ENCODE peak calls at places on chromosome 1, in nine cellular contexts. One of them, this sample, is unnamed.

GRCh38 chr1:48864913-48865312 is 88.2 kb upstream of the BEND5 start:
- DNase-seq in HuH-7.5: no peak
- DNase-seq in GDM1: no peak
- DNase-seq in PC-9: no peak
- DNase-seq in Caki2: no peak
- DNase-seq in RPMI8226: no peak
- DNase-seq in stimulated activated CD4-positive, alpha-beta T cell treated with anti-CD3 and anti-CD28 coated beads, Interleukin-2, amount 100 ng/mL, for 48 hours: no peak
- DNase-seq in NCI-H774: no peak
- DNase-seq in activated T-helper 1 cell treated with anti-CD3 and anti-CD28 coated beads, Interleukin-12 subunit alpha, Interleukin-12 subunit beta, Interleukin-2, Interleukin-4 antibody, amounts not matched to agents 30 ng/mL and 10 ng/mL and 1 ng/mL, durations not matched to agents 14 hours and 24 hours and 36 hours: no peak
- DNase-seq in this sample: no peak

GRCh38 chr1:32241011-32241763 is 5.8 kb upstream of the FAM167B start:
- DNase-seq in HuH-7.5: peak
- DNase-seq in GDM1: no peak
- DNase-seq in PC-9: peak
- DNase-seq in Caki2: no peak
- DNase-seq in RPMI8226: peak
- DNase-seq in stimulated activated CD4-positive, alpha-beta T cell treated with anti-CD3 and anti-CD28 coated beads, Interleukin-2, amount 100 ng/mL, for 48 hours: no peak
- DNase-seq in NCI-H774: peak
- DNase-seq in activated T-helper 1 cell treated with anti-CD3 and anti-CD28 coated beads, Interleukin-12 subunit alpha, Interleukin-12 subunit beta, Interleukin-2, Interleukin-4 antibody, amounts not matched to agents 30 ng/mL and 10 ng/mL and 1 ng/mL, durations not matched to agents 14 hours and 24 hours and 36 hours: no peak
- DNase-seq in this sample: peak

GRCh38 chr1:93689521-93690223 is 8.0 kb upstream of the BCAR3 start:
- DNase-seq in HuH-7.5: no peak
- DNase-seq in GDM1: no peak
- DNase-seq in PC-9: no peak
- DNase-seq in Caki2: no peak
- DNase-seq in RPMI8226: no peak
- DNase-seq in stimulated activated CD4-positive, alpha-beta T cell treated with anti-CD3 and anti-CD28 coated beads, Interleukin-2, amount 100 ng/mL, for 48 hours: no peak
- DNase-seq in NCI-H774: no peak
- DNase-seq in activated T-helper 1 cell treated with anti-CD3 and anti-CD28 coated beads, Interleukin-12 subunit alpha, Interleukin-12 subunit beta, Interleukin-2, Interleukin-4 antibody, amounts not matched to agents 30 ng/mL and 10 ng/mL and 1 ng/mL, durations not matched to agents 14 hours and 24 hours and 36 hours: no peak
- DNase-seq in this sample: no peak

GRCh38 chr1:61692155-61692783 is 32.7 kb downstream of the TM2D1 start:
- DNase-seq in HuH-7.5: no peak
- DNase-seq in GDM1: no peak
- DNase-seq in PC-9: no peak
- DNase-seq in Caki2: peak
- DNase-seq in RPMI8226: no peak
- DNase-seq in stimulated activated CD4-positive, alpha-beta T cell treated with anti-CD3 and anti-CD28 coated beads, Interleukin-2, amount 100 ng/mL, for 48 hours: no peak
- DNase-seq in NCI-H774: no peak
- DNase-seq in activated T-helper 1 cell treated with anti-CD3 and anti-CD28 coated beads, Interleukin-12 subunit alpha, Interleukin-12 subunit beta, Interleukin-2, Interleukin-4 antibody, amounts not matched to agents 30 ng/mL and 10 ng/mL and 1 ng/mL, durations not matched to agents 14 hours and 24 hours and 36 hours: no peak
- DNase-seq in this sample: no peak

GRCh38 chr1:29504266-29504665 is 267.9 kb downstream of the PTPRU start:
- DNase-seq in HuH-7.5: no peak
- DNase-seq in GDM1: no peak
- DNase-seq in PC-9: no peak
- DNase-seq in Caki2: no peak
- DNase-seq in RPMI8226: no peak
- DNase-seq in stimulated activated CD4-positive, alpha-beta T cell treated with anti-CD3 and anti-CD28 coated beads, Interleukin-2, amount 100 ng/mL, for 48 hours: no peak
- DNase-seq in NCI-H774: no peak
- DNase-seq in activated T-helper 1 cell treated with anti-CD3 and anti-CD28 coated beads, Interleukin-12 subunit alpha, Interleukin-12 subunit beta, Interleukin-2, Interleukin-4 antibody, amounts not matched to agents 30 ng/mL and 10 ng/mL and 1 ng/mL, durations not matched to agents 14 hours and 24 hours and 36 hours: no peak
- DNase-seq in this sample: no peak

GRCh38 chr1:223765036-223765718 is 52.8 kb downstream of the CAPN2 start:
- DNase-seq in HuH-7.5: no peak
- DNase-seq in GDM1: no peak
- DNase-seq in PC-9: no peak
- DNase-seq in Caki2: peak
- DNase-seq in RPMI8226: no peak
- DNase-seq in stimulated activated CD4-positive, alpha-beta T cell treated with anti-CD3 and anti-CD28 coated beads, Interleukin-2, amount 100 ng/mL, for 48 hours: no peak
- DNase-seq in NCI-H774: peak
- DNase-seq in activated T-helper 1 cell treated with anti-CD3 and anti-CD28 coated beads, Interleukin-12 subunit alpha, Interleukin-12 subunit beta, Interleukin-2, Interleukin-4 antibody, amounts not matched to agents 30 ng/mL and 10 ng/mL and 1 ng/mL, durations not matched to agents 14 hours and 24 hours and 36 hours: no peak
- DNase-seq in this sample: no peak

GRCh38 chr1:246001821-246002220 is 505.3 kb downstream of the SMYD3 start:
- DNase-seq in HuH-7.5: no peak
- DNase-seq in GDM1: no peak
- DNase-seq in PC-9: no peak
- DNase-seq in Caki2: no peak
- DNase-seq in RPMI8226: no peak
- DNase-seq in stimulated activated CD4-positive, alpha-beta T cell treated with anti-CD3 and anti-CD28 coated beads, Interleukin-2, amount 100 ng/mL, for 48 hours: no peak
- DNase-seq in NCI-H774: no peak
- DNase-seq in activated T-helper 1 cell treated with anti-CD3 and anti-CD28 coated beads, Interleukin-12 subunit alpha, Interleukin-12 subunit beta, Interleukin-2, Interleukin-4 antibody, amounts not matched to agents 30 ng/mL and 10 ng/mL and 1 ng/mL, durations not matched to agents 14 hours and 24 hours and 36 hours: no peak
- DNase-seq in this sample: no peak

GRCh38 chr1:235998812-235999211 is 66.1 kb downstream of the NID1 start:
- DNase-seq in HuH-7.5: no peak
- DNase-seq in GDM1: no peak
- DNase-seq in PC-9: no peak
- DNase-seq in Caki2: no peak
- DNase-seq in RPMI8226: peak
- DNase-seq in stimulated activated CD4-positive, alpha-beta T cell treated with anti-CD3 and anti-CD28 coated beads, Interleukin-2, amount 100 ng/mL, for 48 hours: peak
- DNase-seq in NCI-H774: no peak
- DNase-seq in activated T-helper 1 cell treated with anti-CD3 and anti-CD28 coated beads, Interleukin-12 subunit alpha, Interleukin-12 subunit beta, Interleukin-2, Interleukin-4 antibody, amounts not matched to agents 30 ng/mL and 10 ng/mL and 1 ng/mL, durations not matched to agents 14 hours and 24 hours and 36 hours: peak
- DNase-seq in this sample: peak

GRCh38 chr1:77412794-77413530 is 131.1 kb downstream of the AK5 start:
- DNase-seq in HuH-7.5: no peak
- DNase-seq in GDM1: peak
- DNase-seq in PC-9: no peak
- DNase-seq in Caki2: no peak
- DNase-seq in RPMI8226: no peak
- DNase-seq in stimulated activated CD4-positive, alpha-beta T cell treated with anti-CD3 and anti-CD28 coated beads, Interleukin-2, amount 100 ng/mL, for 48 hours: no peak
- DNase-seq in NCI-H774: no peak
- DNase-seq in activated T-helper 1 cell treated with anti-CD3 and anti-CD28 coated beads, Interleukin-12 subunit alpha, Interleukin-12 subunit beta, Interleukin-2, Interleukin-4 antibody, amounts not matched to agents 30 ng/mL and 10 ng/mL and 1 ng/mL, durations not matched to agents 14 hours and 24 hours and 36 hours: no peak
- DNase-seq in this sample: peak

GRCh38 chr1:153679337-153680119 is 1.0 kb downstream of the NPR1 start:
- DNase-seq in HuH-7.5: no peak
- DNase-seq in GDM1: no peak
- DNase-seq in PC-9: no peak
- DNase-seq in Caki2: no peak
- DNase-seq in RPMI8226: peak
- DNase-seq in stimulated activated CD4-positive, alpha-beta T cell treated with anti-CD3 and anti-CD28 coated beads, Interleukin-2, amount 100 ng/mL, for 48 hours: no peak
- DNase-seq in NCI-H774: no peak
- DNase-seq in activated T-helper 1 cell treated with anti-CD3 and anti-CD28 coated beads, Interleukin-12 subunit alpha, Interleukin-12 subunit beta, Interleukin-2, Interleukin-4 antibody, amounts not matched to agents 30 ng/mL and 10 ng/mL and 1 ng/mL, durations not matched to agents 14 hours and 24 hours and 36 hours: no peak
- DNase-seq in this sample: no peak

GRCh38 chr1:204607910-204608309 is 77.6 kb downstream of the LRRN2 start:
- DNase-seq in HuH-7.5: no peak
- DNase-seq in GDM1: no peak
- DNase-seq in PC-9: no peak
- DNase-seq in Caki2: no peak
- DNase-seq in RPMI8226: no peak
- DNase-seq in stimulated activated CD4-positive, alpha-beta T cell treated with anti-CD3 and anti-CD28 coated beads, Interleukin-2, amount 100 ng/mL, for 48 hours: no peak
- DNase-seq in NCI-H774: no peak
- DNase-seq in activated T-helper 1 cell treated with anti-CD3 and anti-CD28 coated beads, Interleukin-12 subunit alpha, Interleukin-12 subunit beta, Interleukin-2, Interleukin-4 antibody, amounts not matched to agents 30 ng/mL and 10 ng/mL and 1 ng/mL, durations not matched to agents 14 hours and 24 hours and 36 hours: no peak
- DNase-seq in this sample: no peak

GRCh38 chr1:193569096-193569495 is 382.7 kb upstream of the B3GALT2 start:
- DNase-seq in HuH-7.5: no peak
- DNase-seq in GDM1: no peak
- DNase-seq in PC-9: no peak
- DNase-seq in Caki2: no peak
- DNase-seq in RPMI8226: no peak
- DNase-seq in stimulated activated CD4-positive, alpha-beta T cell treated with anti-CD3 and anti-CD28 coated beads, Interleukin-2, amount 100 ng/mL, for 48 hours: no peak
- DNase-seq in NCI-H774: no peak
- DNase-seq in activated T-helper 1 cell treated with anti-CD3 and anti-CD28 coated beads, Interleukin-12 subunit alpha, Interleukin-12 subunit beta, Interleukin-2, Interleukin-4 antibody, amounts not matched to agents 30 ng/mL and 10 ng/mL and 1 ng/mL, durations not matched to agents 14 hours and 24 hours and 36 hours: no peak
- DNase-seq in this sample: no peak

GRCh38 chr1:161313554-161314200 is 504 bp upstream of the SDHC start:
- DNase-seq in HuH-7.5: no peak
- DNase-seq in GDM1: no peak
- DNase-seq in PC-9: no peak
- DNase-seq in Caki2: no peak
- DNase-seq in RPMI8226: no peak
- DNase-seq in stimulated activated CD4-positive, alpha-beta T cell treated with anti-CD3 and anti-CD28 coated beads, Interleukin-2, amount 100 ng/mL, for 48 hours: no peak
- DNase-seq in NCI-H774: no peak
- DNase-seq in activated T-helper 1 cell treated with anti-CD3 and anti-CD28 coated beads, Interleukin-12 subunit alpha, Interleukin-12 subunit beta, Interleukin-2, Interleukin-4 antibody, amounts not matched to agents 30 ng/mL and 10 ng/mL and 1 ng/mL, durations not matched to agents 14 hours and 24 hours and 36 hours: no peak
- DNase-seq in this sample: no peak

GRCh38 chr1:243991650-243992049 is 59.4 kb upstream of the ZBTB18 start:
- DNase-seq in HuH-7.5: no peak
- DNase-seq in GDM1: no peak
- DNase-seq in PC-9: no peak
- DNase-seq in Caki2: no peak
- DNase-seq in RPMI8226: no peak
- DNase-seq in stimulated activated CD4-positive, alpha-beta T cell treated with anti-CD3 and anti-CD28 coated beads, Interleukin-2, amount 100 ng/mL, for 48 hours: no peak
- DNase-seq in NCI-H774: no peak
- DNase-seq in activated T-helper 1 cell treated with anti-CD3 and anti-CD28 coated beads, Interleukin-12 subunit alpha, Interleukin-12 subunit beta, Interleukin-2, Interleukin-4 antibody, amounts not matched to agents 30 ng/mL and 10 ng/mL and 1 ng/mL, durations not matched to agents 14 hours and 24 hours and 36 hours: no peak
- DNase-seq in this sample: no peak

GRCh38 chr1:240385551-240385950 is 226.4 kb downstream of the GREM2 start:
- DNase-seq in HuH-7.5: no peak
- DNase-seq in GDM1: no peak
- DNase-seq in PC-9: no peak
- DNase-seq in Caki2: no peak
- DNase-seq in RPMI8226: no peak
- DNase-seq in stimulated activated CD4-positive, alpha-beta T cell treated with anti-CD3 and anti-CD28 coated beads, Interleukin-2, amount 100 ng/mL, for 48 hours: no peak
- DNase-seq in NCI-H774: no peak
- DNase-seq in activated T-helper 1 cell treated with anti-CD3 and anti-CD28 coated beads, Interleukin-12 subunit alpha, Interleukin-12 subunit beta, Interleukin-2, Interleukin-4 antibody, amounts not matched to agents 30 ng/mL and 10 ng/mL and 1 ng/mL, durations not matched to agents 14 hours and 24 hours and 36 hours: no peak
- DNase-seq in this sample: no peak

GRCh38 chr1:162722036-162722435 is 68.5 kb upstream of the HSD17B7 start:
- DNase-seq in HuH-7.5: no peak
- DNase-seq in GDM1: no peak
- DNase-seq in PC-9: no peak
- DNase-seq in Caki2: no peak
- DNase-seq in RPMI8226: no peak
- DNase-seq in stimulated activated CD4-positive, alpha-beta T cell treated with anti-CD3 and anti-CD28 coated beads, Interleukin-2, amount 100 ng/mL, for 48 hours: no peak
- DNase-seq in NCI-H774: no peak
- DNase-seq in activated T-helper 1 cell treated with anti-CD3 and anti-CD28 coated beads, Interleukin-12 subunit alpha, Interleukin-12 subunit beta, Interleukin-2, Interleukin-4 antibody, amounts not matched to agents 30 ng/mL and 10 ng/mL and 1 ng/mL, durations not matched to agents 14 hours and 24 hours and 36 hours: no peak
- DNase-seq in this sample: no peak

GRCh38 chr1:48644950-48645605 is 131.6 kb downstream of the BEND5 start:
- DNase-seq in HuH-7.5: no peak
- DNase-seq in GDM1: no peak
- DNase-seq in PC-9: no peak
- DNase-seq in Caki2: no peak
- DNase-seq in RPMI8226: no peak
- DNase-seq in stimulated activated CD4-positive, alpha-beta T cell treated with anti-CD3 and anti-CD28 coated beads, Interleukin-2, amount 100 ng/mL, for 48 hours: no peak
- DNase-seq in NCI-H774: peak
- DNase-seq in activated T-helper 1 cell treated with anti-CD3 and anti-CD28 coated beads, Interleukin-12 subunit alpha, Interleukin-12 subunit beta, Interleukin-2, Interleukin-4 antibody, amounts not matched to agents 30 ng/mL and 10 ng/mL and 1 ng/mL, durations not matched to agents 14 hours and 24 hours and 36 hours: no peak
- DNase-seq in this sample: no peak

GRCh38 chr1:167033646-167034045 is 44.6 kb downstream of the MAEL start:
- DNase-seq in HuH-7.5: no peak
- DNase-seq in GDM1: no peak
- DNase-seq in PC-9: no peak
- DNase-seq in Caki2: no peak
- DNase-seq in RPMI8226: no peak
- DNase-seq in stimulated activated CD4-positive, alpha-beta T cell treated with anti-CD3 and anti-CD28 coated beads, Interleukin-2, amount 100 ng/mL, for 48 hours: no peak
- DNase-seq in NCI-H774: no peak
- DNase-seq in activated T-helper 1 cell treated with anti-CD3 and anti-CD28 coated beads, Interleukin-12 subunit alpha, Interleukin-12 subunit beta, Interleukin-2, Interleukin-4 antibody, amounts not matched to agents 30 ng/mL and 10 ng/mL and 1 ng/mL, durations not matched to agents 14 hours and 24 hours and 36 hours: no peak
- DNase-seq in this sample: no peak

GRCh38 chr1:19405761-19406481 is 79.4 kb downstream of the CAPZB start:
- DNase-seq in HuH-7.5: no peak
- DNase-seq in GDM1: no peak
- DNase-seq in PC-9: no peak
- DNase-seq in Caki2: no peak
- DNase-seq in RPMI8226: no peak
- DNase-seq in stimulated activated CD4-positive, alpha-beta T cell treated with anti-CD3 and anti-CD28 coated beads, Interleukin-2, amount 100 ng/mL, for 48 hours: no peak
- DNase-seq in NCI-H774: no peak
- DNase-seq in activated T-helper 1 cell treated with anti-CD3 and anti-CD28 coated beads, Interleukin-12 subunit alpha, Interleukin-12 subunit beta, Interleukin-2, Interleukin-4 antibody, amounts not matched to agents 30 ng/mL and 10 ng/mL and 1 ng/mL, durations not matched to agents 14 hours and 24 hours and 36 hours: no peak
- DNase-seq in this sample: no peak

GRCh38 chr1:231694081-231694443 is 67.5 kb downstream of the DISC1 start:
- DNase-seq in HuH-7.5: no peak
- DNase-seq in GDM1: no peak
- DNase-seq in PC-9: no peak
- DNase-seq in Caki2: no peak
- DNase-seq in RPMI8226: no peak
- DNase-seq in stimulated activated CD4-positive, alpha-beta T cell treated with anti-CD3 and anti-CD28 coated beads, Interleukin-2, amount 100 ng/mL, for 48 hours: no peak
- DNase-seq in NCI-H774: no peak
- DNase-seq in activated T-helper 1 cell treated with anti-CD3 and anti-CD28 coated beads, Interleukin-12 subunit alpha, Interleukin-12 subunit beta, Interleukin-2, Interleukin-4 antibody, amounts not matched to agents 30 ng/mL and 10 ng/mL and 1 ng/mL, durations not matched to agents 14 hours and 24 hours and 36 hours: no peak
- DNase-seq in this sample: no peak

GRCh38 chr1:227124461-227124860 is 184.4 kb downstream of the COQ8A start:
- DNase-seq in HuH-7.5: no peak
- DNase-seq in GDM1: no peak
- DNase-seq in PC-9: no peak
- DNase-seq in Caki2: no peak
- DNase-seq in RPMI8226: no peak
- DNase-seq in stimulated activated CD4-positive, alpha-beta T cell treated with anti-CD3 and anti-CD28 coated beads, Interleukin-2, amount 100 ng/mL, for 48 hours: no peak
- DNase-seq in NCI-H774: no peak
- DNase-seq in activated T-helper 1 cell treated with anti-CD3 and anti-CD28 coated beads, Interleukin-12 subunit alpha, Interleukin-12 subunit beta, Interleukin-2, Interleukin-4 antibody, amounts not matched to agents 30 ng/mL and 10 ng/mL and 1 ng/mL, durations not matched to agents 14 hours and 24 hours and 36 hours: no peak
- DNase-seq in this sample: no peak

This sample was measured in GM12865.